ENCODE peak calls at places on chromosomes 4 and X, in seven cellular contexts. O is cardiac fibroblast, U is cerebellar nuclear complex, L is breast epithelium, S is smooth muscle cell of the brain vasculature, J is HS-5, Y is Caki2. V is an unnamed sample.
A peak's percentile ranks its signal among the peaks of the same experiment; 100 is the strongest.

GRCh38 chrX:110442631-110443030 is 84.0 kb downstream of the RTL9 start:
- DNase-seq in J (no peak), Y (peak; percentile 54), L (no peak), U (no peak), O (peak; percentile 18), S (no peak), V (peak; percentile 40)

GRCh38 chrX:141879616-141880015 is 24.1 kb upstream of the MAGEC1 start:
- DNase-seq in L (no peak), S (no peak), Y (no peak), U (no peak), O (peak; percentile 2), J (no peak), V (no peak)

GRCh38 chr4:110088670-110089069 is 109.7 kb downstream of the ELOVL6 start:
- DNase-seq in O (peak; percentile 45), L (no peak), Y (no peak), S (no peak), J (no peak), U (no peak), V (no peak)

GRCh38 chrX:148380614-148381561 is 119.5 kb upstream of the AFF2 start:
- DNase-seq in S (no peak), U (no peak), O (no peak), L (no peak), J (no peak), Y (peak; percentile 23), V (no peak)

GRCh38 chrX:154748712-154749339 is 2.1 kb downstream of the GAB3 start:
- DNase-seq in S (no peak), O (peak; percentile 78), L (no peak), Y (peak; percentile 52), J (no peak), U (no peak), V (peak; percentile 62)

GRCh38 chrX:46433892-46434291 is 111.3 kb downstream of the ZNF674 start:
- DNase-seq in J (no peak), L (no peak), Y (no peak), S (no peak), O (peak; percentile 20), U (no peak), V (peak; percentile 55)

GRCh38 chr4:37471971-37472370 is 214.2 kb downstream of the RELL1 start:
- DNase-seq in O (no peak), U (no peak), J (no peak), L (no peak), S (no peak), Y (peak; percentile 72), V (no peak)

GRCh38 chr4:104866809-104867208 is 279.9 kb upstream of the TET2 start:
- DNase-seq in S (no peak), L (no peak), O (no peak), U (no peak), Y (no peak), J (no peak), V (no peak)

GRCh38 chr4:156388826-156389225 is 435.2 kb upstream of the CTSO start:
- DNase-seq in L (no peak), O (peak; percentile 74), S (no peak), Y (no peak), J (peak; percentile 82), U (no peak), V (peak; percentile 43)

GRCh38 chr4:158112612-158113011 is 60.2 kb downstream of the GASK1B start:
- DNase-seq in L (no peak), Y (no peak), S (no peak), J (no peak), O (peak; percentile 43), U (no peak), V (no peak)

GRCh38 chr4:92303621-92304027 is at the start of gene GRID2:
- DNase-seq in O (peak; percentile 2), U (peak; percentile 76), S (no peak), J (peak; percentile 23), Y (peak; percentile 32), L (no peak), V (no peak)

GRCh38 chr4:81314196-81314896 is 99.3 kb upstream of the PRKG2 start:
- DNase-seq in O (peak; percentile 70), S (peak; percentile 18), J (peak; percentile 45), L (no peak), Y (peak; percentile 97), U (no peak), V (peak; percentile 69)

GRCh38 chr4:123304151-123305021 is 92.2 kb upstream of the SPRY1 start:
- DNase-seq in U (peak; percentile 14), Y (no peak), O (no peak), J (no peak), L (no peak), S (no peak), V (no peak)